ENCODE peak calls at places on chromosome 13, in six cellular contexts. K is Panc1, X is testis, F is H1, R is pancreas, E is left lung. N is an unnamed sample.

GRCh38 chr13:67769987-67770341 is 539.8 kb upstream of the PCDH9 start:
- DNase-seq in R (no peak), E (no peak), X (no peak), F (no peak), K (no peak), N (no peak)

GRCh38 chr13:114152831-114153371 is 20.5 kb upstream of the RASA3 start:
- DNase-seq in R (no peak), E (no peak), F (no peak), X (no peak), K (no peak), N (no peak)

GRCh38 chr13:63448654-63449053 is 2033.0 kb upstream of the PCDH20 start:
- DNase-seq in F (no peak), R (no peak), K (no peak), X (no peak), E (no peak), N (no peak)

GRCh38 chr13:78152415-78152814 is 233.8 kb upstream of the EDNRB start:
- DNase-seq in E (no peak), R (no peak), F (no peak), X (no peak), K (no peak), N (no peak)

GRCh38 chr13:114017028-114017630 is 43.3 kb upstream of the C13orf46 start:
- DNase-seq in K (no peak), F (peak), X (no peak), E (no peak), R (no peak), N (no peak)

GRCh38 chr13:44257806-44258205 is 115.8 kb upstream of the SERP2 start:
- DNase-seq in R (no peak), X (no peak), K (no peak), F (no peak), E (no peak), N (no peak)

GRCh38 chr13:50387124-50387581 is 371.9 kb downstream of the KCNRG start:
- DNase-seq in F (peak), K (no peak), E (peak), R (peak), X (peak), N (peak)

GRCh38 chr13:112771139-112771876 is 81.5 kb downstream of the ATP11A start:
- DNase-seq in F (no peak), X (no peak), E (no peak), K (no peak), R (no peak), N (no peak)

GRCh38 chr13:40087021-40088002 is 431.9 kb downstream of the COG6 start:
- DNase-seq in R (no peak), E (no peak), X (no peak), K (no peak), F (no peak), N (no peak)

GRCh38 chr13:33125821-33126570 is 109.8 kb downstream of the KL start:
- DNase-seq in E (no peak), X (peak), R (peak), F (no peak), K (peak), N (peak)

GRCh38 chr13:43961909-43962308 is 82.2 kb downstream of the LACC1 start:
- DNase-seq in K (no peak), E (no peak), F (no peak), X (no peak), R (no peak), N (no peak)

GRCh38 chr13:97067342-97067895 is 73.1 kb upstream of the OXGR1 start:
- DNase-seq in X (no peak), K (no peak), R (no peak), F (no peak), E (no peak), N (no peak)

GRCh38 chr13:73544175-73544574 is 485.4 kb downstream of the KLF5 start:
- DNase-seq in X (no peak), K (no peak), E (no peak), F (no peak), R (no peak), N (no peak)

GRCh38 chr13:111597041-111598017 is 276.9 kb downstream of the TEX29 start:
- DNase-seq in K (no peak), F (no peak), X (no peak), E (no peak), R (no peak), N (no peak)

GRCh38 chr13:76982051-76982450 is 9.8 kb upstream of the CLN5 start:
- DNase-seq in E (no peak), X (no peak), F (no peak), K (no peak), R (no peak), N (no peak)

GRCh38 chr13:74675185-74675584 is 541.0 kb upstream of the KLF12 start:
- DNase-seq in K (no peak), F (no peak), X (no peak), R (no peak), E (no peak), N (no peak)

GRCh38 chr13:91986771-91987515 is 588.5 kb downstream of the GPC5 start:
- DNase-seq in K (no peak), X (no peak), F (no peak), R (no peak), E (no peak), N (no peak)

GRCh38 chr13:87678353-87678752 is 7.2 kb downstream of the SLITRK5 start:
- DNase-seq in K (no peak), E (no peak), X (no peak), F (peak), R (no peak), N (no peak)

GRCh38 chr13:110506859-110507566 is 54.5 kb downstream of the RAB20 start:
- DNase-seq in X (peak), F (no peak), K (no peak), R (peak), E (peak), N (peak)

GRCh38 chr13:74005320-74006154 is 128.7 kb downstream of the KLF12 start:
- DNase-seq in E (no peak), F (no peak), R (no peak), K (no peak), X (no peak), N (no peak)

GRCh38 chr13:27012482-27013197 is 159.0 kb downstream of the USP12 start:
- DNase-seq in R (no peak), K (no peak), E (no peak), F (peak), X (no peak), N (no peak)

GRCh38 chr13:25943081-25943480 is 108.7 kb downstream of the SHISA2 start:
- DNase-seq in X (no peak), K (no peak), E (no peak), F (no peak), R (no peak), N (no peak)

GRCh38 chr13:33263484-33263883 is 22.1 kb downstream of the STARD13 start:
- DNase-seq in R (no peak), K (no peak), X (no peak), E (no peak), F (no peak), N (no peak)

GRCh38 chr13:20891768-20892167 is 10.8 kb downstream of the XPO4 start:
- DNase-seq in K (no peak), F (no peak), X (no peak), E (no peak), R (no peak), N (no peak)

GRCh38 chr13:27933580-27934328 is 14.0 kb downstream of the PDX1 start:
- DNase-seq in E (no peak), F (no peak), R (no peak), X (no peak), K (no peak), N (no peak)

GRCh38 chr13:48585456-48585840 is 52.6 kb upstream of the RCBTB2 start:
- DNase-seq in F (no peak), E (no peak), X (peak), K (no peak), R (no peak), N (no peak)

GRCh38 chr13:66489586-66489985 is 740.5 kb downstream of the PCDH9 start:
- DNase-seq in K (no peak), X (no peak), F (no peak), R (no peak), E (no peak), N (no peak)

GRCh38 chr13:97125810-97126738 is 96.1 kb upstream of the MBNL2 start:
- DNase-seq in X (no peak), F (no peak), E (peak), K (no peak), R (no peak), N (no peak)

GRCh38 chr13:30257433-30258099 is 49.8 kb downstream of the KATNAL1 start:
- DNase-seq in F (peak), X (no peak), R (no peak), K (no peak), E (no peak), N (no peak)

GRCh38 chr13:32423592-32423991 is 4.3 kb downstream of the N4BP2L1 start:
- DNase-seq in F (no peak), E (no peak), R (no peak), K (no peak), X (no peak), N (no peak)

GRCh38 chr13:112972867-112973576 is 4.0 kb downstream of the MCF2L start:
- DNase-seq in K (no peak), X (no peak), R (no peak), E (peak), F (no peak), N (no peak)

GRCh38 chr13:74461011-74461410 is 326.8 kb upstream of the KLF12 start:
- DNase-seq in K (no peak), R (no peak), X (no peak), E (no peak), F (no peak), N (no peak)

GRCh38 chr13:61546911-61547310 is 131.3 kb upstream of the PCDH20 start:
- DNase-seq in K (no peak), F (no peak), X (no peak), E (no peak), R (no peak), N (no peak)

GRCh38 chr13:31105856-31106255 is 55.8 kb downstream of the HSPH1 start:
- DNase-seq in F (no peak), X (no peak), E (no peak), R (no peak), K (no peak), N (no peak)

GRCh38 chr13:98454389-98454881 is 122.5 kb downstream of the STK24 start:
- DNase-seq in E (no peak), R (no peak), F (no peak), K (no peak), X (peak), N (no peak)

GRCh38 chr13:98457053-98457452 is 119.9 kb downstream of the STK24 start:
- DNase-seq in K (no peak), F (no peak), E (no peak), R (no peak), X (no peak), N (no peak)

GRCh38 chr13:98459171-98459681 is 117.7 kb downstream of the STK24 start:
- DNase-seq in E (peak), R (no peak), K (no peak), F (no peak), X (no peak), N (no peak)

GRCh38 chr13:98458431-98458830 is 118.5 kb downstream of the STK24 start:
- DNase-seq in K (no peak), X (no peak), R (no peak), E (peak), F (no peak), N (no peak)

GRCh38 chr13:98456423-98456845 is 120.5 kb downstream of the STK24 start:
- DNase-seq in F (no peak), R (no peak), E (no peak), X (no peak), K (no peak), N (no peak)
- H3K4me3 ChIP-seq in F (no peak), R (no peak), E (no peak), X (no peak), K (no peak), N (no peak)

GRCh38 chr13:107742544-107742943 is 472.8 kb downstream of the LIG4 start:
- DNase-seq in F (no peak), K (no peak), R (no peak), X (no peak), E (no peak), N (no peak)
- TF ChIP-seq CTCF in F (no peak), K (no peak), R (no peak), X (no peak), E (no peak), N (no peak)

DNA sequence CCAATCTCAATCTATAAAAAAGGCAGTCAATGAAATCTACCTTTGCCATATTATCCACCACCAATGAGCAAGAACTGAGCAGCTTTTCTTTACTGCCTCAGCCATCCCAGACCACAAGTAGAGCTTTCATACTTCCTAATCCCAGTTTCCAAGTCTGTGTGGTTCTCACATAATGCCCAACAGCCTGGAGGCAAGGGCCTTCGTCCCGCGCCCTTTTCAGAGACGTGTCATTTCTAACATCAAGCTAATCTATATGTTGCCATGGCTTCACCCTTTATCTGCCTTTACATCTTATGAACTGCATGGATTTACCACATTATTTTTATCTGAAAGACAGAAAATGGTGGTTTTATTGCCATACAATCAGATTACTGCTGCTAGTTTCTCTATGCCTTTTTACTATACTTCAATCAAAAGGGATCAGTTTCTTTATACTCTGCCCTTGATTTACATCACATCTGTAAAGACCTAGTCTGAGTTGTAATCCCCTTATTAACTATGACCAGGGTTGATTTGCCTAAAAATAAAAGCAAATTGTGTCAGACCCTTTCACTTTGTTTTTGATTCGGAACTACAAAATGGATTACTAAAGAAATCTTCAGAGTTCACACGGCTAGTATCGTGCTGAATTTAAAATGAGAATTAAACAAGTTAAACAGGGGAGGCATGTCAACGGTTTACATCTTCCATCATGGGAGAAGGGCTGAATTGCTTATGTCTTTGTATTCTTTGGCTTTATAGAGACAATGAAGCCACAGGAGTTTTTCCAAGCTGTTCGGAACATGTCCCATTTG is 5.8 kb downstream of the EFNB2 start:
- DNase-seq in F (no peak), X (no peak), E (no peak), K (no peak), R (no peak), N (no peak)
- H3K27ac ChIP-seq in F (no peak), X (no peak), E (peak), K (peak), R (no peak), N (peak)

DNA sequence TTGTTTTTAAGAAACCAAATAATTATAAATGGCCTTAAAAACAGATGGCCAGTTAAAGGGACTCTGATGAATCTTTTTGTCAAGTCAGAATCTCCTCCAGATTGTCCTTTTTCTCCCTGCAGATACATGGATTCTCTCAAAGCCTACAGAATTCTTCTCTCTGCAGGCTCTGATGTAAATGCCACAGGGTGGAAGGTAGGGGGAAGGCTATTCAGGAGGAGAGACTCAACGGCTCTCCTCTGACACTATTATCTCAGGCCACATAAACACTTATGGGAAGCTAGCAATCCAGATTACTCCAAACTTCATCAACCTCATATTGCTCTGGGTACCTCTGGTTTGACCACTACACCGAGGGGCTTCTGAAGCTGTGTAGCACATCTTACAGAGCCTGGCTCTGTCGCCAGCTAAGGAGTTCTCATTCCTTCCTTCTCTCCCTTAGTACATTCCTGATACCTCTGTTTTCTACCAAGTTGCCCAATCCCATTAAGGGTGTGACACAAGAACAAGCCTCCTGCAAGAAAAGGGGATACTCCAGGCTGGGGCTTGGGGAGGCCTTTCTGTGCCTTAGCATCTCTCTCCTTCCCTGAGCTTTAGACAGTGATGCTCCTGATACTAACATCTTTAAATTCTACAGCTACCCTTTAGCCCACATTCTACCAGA is 14.9 kb downstream of the LCP1 start:
- DNase-seq in F (no peak), R (no peak), K (no peak), E (no peak), X (no peak), N (no peak)
- H3K4me3 ChIP-seq in F (no peak), R (no peak), K (no peak), E (peak), X (no peak), N (no peak)

DNA sequence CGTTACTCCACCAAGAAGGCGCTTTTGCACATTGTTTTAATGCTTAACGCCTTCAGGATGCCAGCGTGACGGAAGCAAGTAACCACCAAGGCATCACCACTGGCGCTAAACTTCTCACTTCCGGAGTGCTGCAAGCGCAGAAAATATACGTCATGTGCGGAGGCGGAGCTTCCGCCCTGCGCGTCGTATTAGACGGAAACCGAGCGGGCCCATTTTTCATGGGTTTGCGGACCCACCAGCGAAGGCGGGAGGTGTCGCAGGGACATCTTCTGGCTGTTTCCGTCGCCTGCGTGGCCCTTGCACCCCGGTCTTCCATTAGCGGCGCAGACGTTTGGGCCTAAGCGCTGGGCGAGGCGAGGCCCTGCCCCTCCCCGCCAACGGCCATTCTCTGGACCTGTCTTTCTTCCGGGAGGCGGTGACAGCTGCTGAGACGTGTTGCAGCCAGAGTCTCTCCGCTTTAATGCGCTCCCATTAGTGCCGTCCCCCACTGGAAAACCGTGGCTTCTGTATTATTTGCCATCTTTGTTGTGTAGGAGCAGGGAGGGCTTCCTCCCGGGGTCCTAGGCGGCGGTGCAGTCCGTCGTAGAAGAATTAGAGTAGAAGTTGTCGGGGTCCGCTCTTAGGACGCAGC is at the start of gene ERCC5:
- DNase-seq in R (peak), F (peak), K (peak), E (peak), X (peak), N (peak)
- TF ChIP-seq CTCF in R (no peak), F (no peak), K (no peak), E (no peak), X (peak), N (peak)

GRCh38 chr13:106310450-106310849 is 225.0 kb downstream of the EFNB2 start:
- DNase-seq in F (no peak), R (no peak), E (no peak), K (no peak), X (no peak), N (no peak)
- H3K27ac ChIP-seq in F (no peak), R (no peak), E (no peak), K (no peak), X (no peak), N (no peak)

GRCh38 chr13:70107125-70107497 is 515 bp upstream of the ATXN8OS start:
- DNase-seq in K (no peak), E (no peak), F (no peak), R (no peak), X (no peak), N (no peak)
- H3K4me3 ChIP-seq in K (no peak), E (no peak), F (peak), R (no peak), X (no peak), N (no peak)

GRCh38 chr13:42893346-42893745 is 98.7 kb downstream of the EPSTI1 start:
- DNase-seq in R (no peak), F (no peak), E (no peak), K (no peak), X (no peak), N (no peak)

GRCh38 chr13:42895781-42896180 is 96.3 kb downstream of the EPSTI1 start:
- DNase-seq in K (no peak), F (no peak), E (no peak), R (no peak), X (no peak), N (no peak)

GRCh38 chr13:42891591-42891990 is 100.5 kb downstream of the EPSTI1 start:
- DNase-seq in E (no peak), K (no peak), F (no peak), R (no peak), X (no peak), N (no peak)

GRCh38 chr13:42894765-42895181 is 97.3 kb downstream of the EPSTI1 start:
- DNase-seq in R (peak), X (no peak), E (no peak), F (no peak), K (no peak), N (peak)

DNA sequence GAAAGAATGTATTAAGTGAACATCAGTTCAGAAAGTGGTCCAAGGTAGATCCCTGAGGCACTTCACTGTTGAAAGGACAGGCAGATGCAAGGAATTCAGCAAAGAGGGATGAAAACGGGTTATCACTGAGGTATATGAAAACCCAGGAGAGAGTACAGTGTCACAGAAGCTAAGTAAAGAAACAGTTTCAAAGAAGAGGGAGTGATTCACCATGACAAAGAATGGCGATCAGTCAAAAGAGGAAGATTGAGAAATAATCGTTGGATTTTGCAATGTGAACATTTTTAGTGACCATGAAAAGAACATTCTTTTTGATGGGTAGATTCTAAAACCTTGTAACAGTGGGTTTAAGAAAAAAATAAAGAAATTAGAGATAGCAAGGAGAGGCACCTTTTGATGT is 99.3 kb downstream of the EPSTI1 start:
- DNase-seq in R (no peak), E (no peak), X (no peak), F (no peak), K (no peak), N (no peak)
- TF ChIP-seq CTCF in R (no peak), E (no peak), X (no peak), F (no peak), K (no peak), N (no peak)

N was measured in heart right ventricle.